ENCODE peak calls at places on chromosomes 7 and 10, in four cellular contexts. C is CD8-positive, alpha-beta T cell; E is neural crest cell; N is heart right ventricle. W is an unnamed sample.

GRCh38 chr7:64463636-64464375 is 99.1 kb downstream of the ZNF680 start:
- DNase-seq in C (peak; percentile 5), E (no peak), N (peak; percentile 85), W (no peak)

GRCh38 chr7:143223784-143224183 is 1.9 kb downstream of the TAS2R40 start:
- DNase-seq in C (no peak), E (no peak), N (no peak), W (no peak)

GRCh38 chr7:3194501-3195141 is 106.4 kb upstream of the SDK1 start:
- DNase-seq in C (no peak), E (peak; percentile 53), N (no peak), W (peak; percentile 37)

GRCh38 chr7:8436965-8437364 is 3.6 kb downstream of the NXPH1 start:
- DNase-seq in C (no peak), E (peak; percentile 55), N (no peak), W (peak; percentile 75)

GRCh38 chr7:81447351-81447952 is 322.4 kb downstream of the HGF start:
- DNase-seq in C (no peak), E (no peak), N (no peak), W (no peak)

GRCh38 chr10:72328045-72328828 is 26.5 kb downstream of the DNAJB12 start:
- DNase-seq in C (no peak), E (peak; percentile 62), N (peak; percentile 77), W (no peak)

GRCh38 chr10:53315709-53316108 is 543.1 kb upstream of the MBL2 start:
- DNase-seq in C (no peak), E (no peak), N (no peak), W (no peak)

GRCh38 chr10:113007821-113008220 is 57.8 kb downstream of the TCF7L2 start:
- DNase-seq in C (no peak), E (no peak), N (no peak), W (no peak)

GRCh38 chr7:70307544-70308106 is 709.4 kb downstream of the AUTS2 start:
- DNase-seq in C (no peak), E (no peak), N (no peak), W (no peak)

GRCh38 chr7:92888-93672 is 99.3 kb upstream of the FAM20C start:
- DNase-seq in C (no peak), E (no peak), N (no peak), W (no peak)

GRCh38 chr10:11610151-11610854 is 1.1 kb downstream of the USP6NL start:
- DNase-seq in C (no peak), E (no peak), N (no peak), W (no peak)

GRCh38 chr7:136869006-136869961 is 832 bp downstream of the CHRM2 start:
- DNase-seq in C (no peak), E (peak; percentile 9), N (peak; percentile 5), W (no peak)

GRCh38 chr7:140983802-140984201 is 30.9 kb downstream of the MRPS33 start:
- DNase-seq in C (no peak), E (no peak), N (no peak), W (no peak)

GRCh38 chr10:132401396-132402168 is 4.6 kb downstream of the PWWP2B start:
- DNase-seq in C (no peak), E (no peak), N (no peak), W (no peak)

GRCh38 chr7:144004703-144005102 is 4.6 kb downstream of the OR6B1 start:
- DNase-seq in C (no peak), E (no peak), N (no peak), W (no peak)

GRCh38 chr7:69062020-69062760 is 536.1 kb upstream of the AUTS2 start:
- DNase-seq in C (no peak), E (no peak), N (no peak), W (no peak)

GRCh38 chr7:98944386-98944785 is 66.1 kb downstream of the TRRAP start:
- DNase-seq in C (no peak), E (no peak), N (no peak), W (no peak)

GRCh38 chr7:77338260-77338659 is 77.9 kb downstream of the GSAP start:
- DNase-seq in C (no peak), E (no peak), N (no peak), W (no peak)

GRCh38 chr10:11909618-11910017 is 86.5 kb downstream of the PROSER2 start:
- DNase-seq in C (no peak), E (no peak), N (no peak), W (no peak)

GRCh38 chr10:110613341-110613995 is 30.7 kb upstream of the RBM20 start:
- DNase-seq in C (no peak), E (no peak), N (no peak), W (no peak)

GRCh38 chr10:90047243-90047729 is 345.9 kb downstream of the KIF20B start:
- DNase-seq in C (no peak), E (no peak), N (no peak), W (no peak)

GRCh38 chr10:112677689-112678088 is 230.7 kb downstream of the VTI1A start:
- DNase-seq in C (no peak), E (no peak), N (no peak), W (no peak)

GRCh38 chr10:28533571-28534304 is 820 bp downstream of the WAC start:
- DNase-seq in C (peak; percentile 67), E (peak; percentile 44), N (peak; percentile 80), W (peak; percentile 44)

GRCh38 chr7:117111532-117111931 is 158.2 kb downstream of the ST7 start:
- DNase-seq in C (no peak), E (no peak), N (peak; percentile 28), W (no peak)

GRCh38 chr7:140604760-140605159 is 35.9 kb downstream of the DENND2A start:
- DNase-seq in C (no peak), E (no peak), N (no peak), W (no peak)

GRCh38 chr10:92811986-92812385 is 36.3 kb upstream of the EXOC6 start:
- DNase-seq in C (no peak), E (no peak), N (peak; percentile 23), W (no peak)

GRCh38 chr10:91576096-91576545 is 56.8 kb downstream of the PPP1R3C start:
- DNase-seq in C (no peak), E (no peak), N (no peak), W (no peak)

GRCh38 chr10:11798862-11799735 is 24.1 kb upstream of the PROSER2 start:
- DNase-seq in C (no peak), E (no peak), N (no peak), W (no peak)

GRCh38 chr10:38127812-38128211 is 33.7 kb downstream of the ZNF37A start:
- DNase-seq in C (no peak), E (no peak), N (no peak), W (no peak)

GRCh38 chr10:93198401-93199175 is 124.9 kb downstream of the CYP26A1 start:
- DNase-seq in C (no peak), E (no peak), N (no peak), W (no peak)

GRCh38 chr7:106736508-106737201 is 75.7 kb upstream of the CCDC71L start:
- DNase-seq in C (peak; percentile 11), E (no peak), N (peak; percentile 46), W (peak; percentile 15)

GRCh38 chr10:5442056-5442989 is 30.0 kb downstream of the NET1 start:
- DNase-seq in C (peak; percentile 34), E (peak; percentile 31), N (peak; percentile 54), W (no peak)

GRCh38 chr10:7788640-7789335 is 811 bp downstream of the ATP5F1C start:
- DNase-seq in C (no peak), E (peak; percentile 4), N (no peak), W (no peak)

GRCh38 chr10:104349623-104350142 is 4.0 kb upstream of the CFAP58 start:
- DNase-seq in C (no peak), E (no peak), N (peak; percentile 26), W (no peak)

GRCh38 chr7:99824091-99824490 is 3.7 kb upstream of the CYP3A43 start:
- DNase-seq in C (no peak), E (no peak), N (no peak), W (no peak)

GRCh38 chr7:38795596-38795995 is 113.4 kb downstream of the VPS41 start:
- DNase-seq in C (no peak), E (no peak), N (no peak), W (no peak)

GRCh38 chr10:83734278-83734677 is 405.0 kb upstream of the GHITM start:
- DNase-seq in C (no peak), E (no peak), N (no peak), W (no peak)

GRCh38 chr7:145156834-145157233 is 321.0 kb upstream of the TPK1 start:
- DNase-seq in C (no peak), E (no peak), N (no peak), W (no peak)

GRCh38 chr7:8724080-8724718 is 290.8 kb downstream of the NXPH1 start:
- DNase-seq in C (no peak), E (peak; percentile 58), N (peak; percentile 25), W (peak; percentile 36)

GRCh38 chr7:47552631-47553030 is 29.3 kb downstream of the TNS3 start:
- DNase-seq in C (no peak), E (no peak), N (no peak), W (no peak)

GRCh38 chr10:119616879-119617580 is 20.3 kb upstream of the TIAL1 start:
- DNase-seq in C (no peak), E (peak; percentile 14), N (peak; percentile 21), W (no peak)
- TF ChIP-seq CTCF in C (no peak), E (peak; percentile 28), N (no peak), W (no peak)

GRCh38 chr10:36773652-36774051 is 351.7 kb upstream of the ANKRD30A start:
- DNase-seq in C (no peak), E (no peak), N (no peak), W (no peak)
- TF ChIP-seq CTCF in C (no peak), E (no peak), N (no peak), W (no peak)

GRCh38 chr10:96568402-96568801 is 18.4 kb downstream of the TM9SF3 start:
- DNase-seq in C (no peak), E (no peak), N (no peak), W (no peak)

GRCh38 chr10:96570512-96570911 is 16.3 kb downstream of the TM9SF3 start:
- DNase-seq in C (no peak), E (no peak), N (no peak), W (no peak)

GRCh38 chr10:96573036-96573435 is 13.8 kb downstream of the TM9SF3 start:
- DNase-seq in C (no peak), E (no peak), N (no peak), W (no peak)

GRCh38 chr10:96576277-96576980 is 10.4 kb downstream of the TM9SF3 start:
- DNase-seq in C (no peak), E (no peak), N (no peak), W (no peak)

GRCh38 chr10:96570983-96571964 is 15.5 kb downstream of the TM9SF3 start:
- DNase-seq in C (no peak), E (no peak), N (no peak), W (no peak)
- TF ChIP-seq CTCF in C (no peak), E (no peak), N (no peak), W (no peak)

GRCh38 chr7:31129067-31129466 is 77.0 kb downstream of the ADCYAP1R1 start:
- DNase-seq in C (no peak), E (no peak), N (no peak), W (no peak)
- TF ChIP-seq CTCF in C (no peak), E (no peak), N (no peak), W (no peak)

DNA sequence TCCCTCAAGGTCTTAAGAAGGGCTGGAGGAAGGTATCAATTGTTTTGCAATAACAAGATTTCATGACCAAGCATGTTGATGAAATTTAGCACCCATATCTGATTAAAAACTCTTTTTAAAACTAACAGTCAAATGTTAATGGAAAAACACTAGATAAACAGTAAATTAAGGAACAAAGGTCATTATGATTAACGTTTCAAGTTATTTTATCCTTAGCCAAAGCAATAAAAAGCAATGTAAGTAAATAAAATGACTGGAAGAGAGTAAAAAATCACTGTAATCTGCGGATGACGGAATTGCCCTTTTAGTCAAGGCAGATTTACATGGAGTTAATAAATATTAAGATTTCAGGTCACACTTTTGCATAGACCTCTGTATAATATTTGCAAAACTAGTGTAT is 179.5 kb upstream of the KLF6 start:
- DNase-seq in C (no peak), E (no peak), N (no peak), W (no peak)
- TF ChIP-seq CTCF in C (no peak), E (no peak), N (no peak), W (no peak)

GRCh38 chr10:117175215-117175900 is 21.9 kb upstream of the KCNK18 start:
- DNase-seq in C (peak; percentile 27), E (no peak), N (no peak), W (peak; percentile 21)
- TF ChIP-seq CTCF in C (no peak), E (peak; percentile 14), N (peak; percentile 2), W (no peak)